ENCODE peak calls at places on chromosomes 7 and 10, in four cellular contexts. S, C, F and A are unnamed samples.

GRCh38 chr10:7185367-7185690 is 225.5 kb downstream of the SFMBT2 start:
- DNase-seq in S (no peak), C (no peak), F (no peak), A (no peak)

GRCh38 chr7:30706316-30706715 is 24.1 kb upstream of the CRHR2 start:
- DNase-seq in S (no peak), C (no peak), F (no peak), A (no peak)

GRCh38 chr10:93947055-93947454 is 46.7 kb upstream of the PLCE1 start:
- DNase-seq in S (peak), C (no peak), F (peak), A (no peak)

GRCh38 chr7:76204147-76204546 is 2.5 kb downstream of the SRRM3 start:
- DNase-seq in S (no peak), C (no peak), F (no peak), A (no peak)

GRCh38 chr10:106956216-106956915 is 208.1 kb downstream of the SORCS1 start:
- DNase-seq in S (no peak), C (no peak), F (no peak), A (no peak)

GRCh38 chr10:71598673-71599072 is 120.9 kb downstream of the C10orf105 start:
- DNase-seq in S (no peak), C (no peak), F (no peak), A (no peak)

GRCh38 chr7:79506481-79506880 is 53.0 kb upstream of the MAGI2 start:
- DNase-seq in S (peak), C (no peak), F (peak), A (no peak)

GRCh38 chr7:16739863-16740622 is 13.5 kb upstream of the TSPAN13 start:
- DNase-seq in S (peak), C (peak), F (no peak), A (peak)

GRCh38 chr10:48937796-48938195 is 1.8 kb downstream of the LRRC18 start:
- DNase-seq in S (no peak), C (no peak), F (no peak), A (no peak)

GRCh38 chr7:45131891-45132290 is 20.4 kb upstream of the TBRG4 start:
- DNase-seq in S (no peak), C (no peak), F (no peak), A (no peak)

GRCh38 chr7:80443336-80443735 is 68.5 kb downstream of the GNAT3 start:
- DNase-seq in S (no peak), C (no peak), F (no peak), A (no peak)

GRCh38 chr7:57641521-57642067 is 191.6 kb downstream of the ZNF716 start:
- DNase-seq in S (no peak), C (no peak), F (no peak), A (no peak)

GRCh38 chr7:138089080-138089901 is 13.0 kb downstream of the AKR1D1 start:
- DNase-seq in S (no peak), C (no peak), F (peak), A (peak)

GRCh38 chr7:64686493-64687184 is 20.7 kb downstream of the ZNF107 start:
- DNase-seq in S (no peak), C (no peak), F (peak), A (no peak)

GRCh38 chr10:101441539-101442455 is 87.8 kb downstream of the BTRC start:
- DNase-seq in S (peak), C (peak), F (peak), A (peak)

GRCh38 chr7:98116656-98117461 is 10.2 kb downstream of the LMTK2 start:
- DNase-seq in S (peak), C (no peak), F (peak), A (no peak)

GRCh38 chr7:159311172-159311494 is 166.5 kb upstream of the VIPR2 start:
- DNase-seq in S (no peak), C (no peak), F (no peak), A (no peak)

GRCh38 chr10:72164617-72165016 is 51.2 kb upstream of the ANAPC16 start:
- DNase-seq in S (peak), C (peak), F (no peak), A (no peak)

GRCh38 chr7:24574365-24574764 is 1.1 kb downstream of the PALS2 start:
- DNase-seq in S (peak), C (peak), F (no peak), A (peak)

GRCh38 chr10:132387723-132388210 is 9.2 kb upstream of the PWWP2B start:
- DNase-seq in S (peak), C (peak), F (peak), A (peak)

GRCh38 chr10:44628921-44629320 is 244.0 kb upstream of the CXCL12 start:
- DNase-seq in S (peak), C (peak), F (no peak), A (no peak)

GRCh38 chr7:4103352-4104091 is 578.6 kb upstream of the FOXK1 start:
- DNase-seq in S (peak), C (peak), F (peak), A (peak)

GRCh38 chr7:94391716-94392390 is 2.8 kb upstream of the COL1A2 start:
- DNase-seq in S (peak), C (no peak), F (no peak), A (no peak)
- TF ChIP-seq MAZ in S (peak), C (no peak), F (no peak), A (no peak)

GRCh38 chr7:1448958-1449357 is 10.3 kb downstream of the MICALL2 start:
- DNase-seq in S (no peak), C (no peak), F (no peak), A (no peak)

GRCh38 chr7:1449501-1449900 is 9.8 kb downstream of the MICALL2 start:
- DNase-seq in S (no peak), C (no peak), F (no peak), A (no peak)

GRCh38 chr7:1447112-1447511 is 12.2 kb downstream of the MICALL2 start:
- DNase-seq in S (no peak), C (no peak), F (no peak), A (no peak)

GRCh38 chr7:1446611-1447032 is 12.6 kb downstream of the MICALL2 start:
- DNase-seq in S (no peak), C (no peak), F (no peak), A (peak)

GRCh38 chr7:1447551-1448244 is 11.6 kb downstream of the MICALL2 start:
- DNase-seq in S (peak), C (no peak), F (no peak), A (no peak)
- TF ChIP-seq MAZ in S (peak), C (no peak), F (no peak), A (no peak)

DNA sequence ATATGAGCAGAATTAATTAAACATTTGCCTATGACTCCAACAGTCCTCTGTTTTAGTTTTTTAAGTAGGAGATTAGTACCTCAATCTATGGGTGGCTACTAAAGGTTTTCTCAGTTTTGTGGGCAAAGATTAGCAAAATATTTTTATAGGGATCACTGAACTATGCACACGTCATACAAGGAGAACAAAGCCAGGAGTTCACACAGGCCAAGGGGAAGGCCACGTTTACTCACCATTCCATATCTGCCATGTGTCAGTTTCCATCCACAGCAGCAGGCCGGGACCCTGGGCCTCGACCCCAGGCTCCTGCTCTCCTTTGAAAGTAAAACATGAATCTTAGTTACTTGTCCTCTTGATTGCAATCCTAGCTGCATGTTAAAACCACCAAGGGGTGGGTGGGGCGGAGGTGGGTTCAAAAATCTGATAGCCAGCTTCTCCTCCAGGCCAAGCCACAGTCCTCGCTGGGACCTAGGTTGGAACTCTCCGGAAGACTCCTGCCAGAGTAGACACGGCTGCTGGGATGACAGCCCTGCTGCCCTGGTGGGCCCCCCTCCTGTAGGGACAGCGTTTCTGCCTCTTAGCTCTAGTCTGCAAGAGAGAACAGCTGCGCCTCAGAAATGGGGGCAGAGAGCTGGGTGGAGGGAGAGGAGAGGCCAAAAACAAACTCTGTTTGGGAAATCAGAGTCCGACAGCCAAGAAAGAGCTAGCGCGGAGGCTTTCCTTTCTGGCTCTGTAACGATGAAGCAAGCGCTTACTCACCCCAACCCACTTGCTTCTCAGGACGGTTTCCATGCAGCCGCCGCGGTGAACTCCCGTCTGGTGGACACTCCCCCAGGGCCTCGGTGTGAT is 35.6 kb downstream of the PITRM1 start:
- DNase-seq in S (peak), C (no peak), F (no peak), A (no peak)
- TF ChIP-seq MAZ in S (no peak), C (no peak), F (no peak), A (no peak)

DNA sequence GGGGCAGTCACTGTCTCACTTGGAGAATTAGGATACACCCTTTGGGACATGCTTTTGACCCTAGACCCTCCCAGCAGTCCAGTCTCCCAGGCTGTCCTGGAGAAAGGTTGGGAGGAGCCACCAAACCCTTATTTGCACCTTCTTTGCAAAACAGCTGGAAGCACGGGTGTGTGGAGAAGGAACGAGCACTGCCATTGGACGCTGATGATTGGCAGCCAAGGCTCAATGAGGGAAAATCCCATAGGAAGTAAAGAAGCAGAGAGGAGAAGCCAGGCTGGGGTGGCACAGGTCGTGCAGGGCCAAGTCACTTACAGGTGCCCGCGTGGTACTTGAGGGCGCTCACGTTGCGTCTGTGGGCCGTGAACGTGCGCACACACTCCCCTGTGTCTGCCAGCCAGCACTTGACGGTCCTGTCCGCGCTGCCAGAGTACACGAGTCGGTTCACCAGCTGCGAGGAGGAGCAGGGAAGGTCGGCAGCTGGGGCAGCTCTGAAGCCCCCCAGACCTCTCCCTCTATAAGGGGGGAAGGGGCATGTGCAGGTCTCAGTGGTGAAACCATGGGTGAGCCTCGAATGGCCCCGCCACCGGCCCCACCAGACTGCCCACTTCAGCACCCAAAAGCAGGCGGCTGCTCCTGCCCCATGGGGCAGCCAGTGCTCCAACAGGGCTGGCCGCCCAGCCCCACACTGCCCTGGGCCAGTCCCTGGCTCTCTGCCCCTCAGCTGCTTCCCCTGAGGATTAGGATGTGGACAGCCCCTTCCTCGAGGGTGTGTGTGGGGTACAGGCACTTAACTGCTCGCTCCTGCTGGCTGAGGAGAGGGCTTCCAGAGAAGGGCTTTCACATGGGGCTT is 24.8 kb downstream of the WDR86 start:
- DNase-seq in S (no peak), C (no peak), F (no peak), A (no peak)
- TF ChIP-seq MAZ in S (no peak), C (no peak), F (no peak), A (no peak)